ENCODE peak calls at places on chromosome 10, in four cellular contexts. Q is K562, P is GM12891, V is GM12878. W is an unnamed sample.

GRCh38 chr10:86439544-86439943 is 72.9 kb upstream of the GRID1 start:
- DNase-seq in Q (no peak), P (no peak), V (no peak), W (peak)

GRCh38 chr10:87618470-87619423 is 40.9 kb upstream of the PAPSS2 start:
- DNase-seq in Q (no peak), P (no peak), V (no peak), W (no peak)

GRCh38 chr10:102645388-102645740 is 1.1 kb downstream of the TRIM8 start:
- DNase-seq in Q (no peak), P (no peak), V (no peak), W (no peak)

GRCh38 chr10:106917452-106918055 is 247.0 kb downstream of the SORCS1 start:
- DNase-seq in Q (no peak), P (no peak), V (no peak), W (no peak)

GRCh38 chr10:121615401-121615800 is 17.2 kb upstream of the FGFR2 start:
- DNase-seq in Q (no peak), P (no peak), V (no peak), W (no peak)

GRCh38 chr10:28991738-28992270 is 297.1 kb upstream of the LYZL1 start:
- DNase-seq in Q (peak), P (no peak), V (no peak), W (no peak)

GRCh38 chr10:78732381-78732780 is 336.4 kb upstream of the ZMIZ1 start:
- DNase-seq in Q (no peak), P (no peak), V (no peak), W (no peak)

GRCh38 chr10:74684462-74684861 is 141.9 kb upstream of the KAT6B start:
- DNase-seq in Q (no peak), P (no peak), V (no peak), W (no peak)

GRCh38 chr10:84427903-84428650 is 99.7 kb downstream of the CCSER2 start:
- DNase-seq in Q (no peak), P (no peak), V (no peak), W (no peak)

GRCh38 chr10:110081914-110082313 is 74.1 kb downstream of the ADD3 start:
- DNase-seq in Q (no peak), P (no peak), V (no peak), W (no peak)

GRCh38 chr10:95660283-95660682 is 3.8 kb upstream of the ALDH18A1 start:
- DNase-seq in Q (no peak), P (no peak), V (no peak), W (no peak)

GRCh38 chr10:22611425-22612111 is 102.8 kb downstream of the PIP4K2A start:
- DNase-seq in Q (no peak), P (no peak), V (peak), W (no peak)

GRCh38 chr10:48748573-48748972 is 63.9 kb downstream of the WDFY4 start:
- DNase-seq in Q (no peak), P (no peak), V (no peak), W (no peak)
- TF ChIP-seq SPI1 in Q (no peak), P (peak), V (peak), W (no peak)

DNA sequence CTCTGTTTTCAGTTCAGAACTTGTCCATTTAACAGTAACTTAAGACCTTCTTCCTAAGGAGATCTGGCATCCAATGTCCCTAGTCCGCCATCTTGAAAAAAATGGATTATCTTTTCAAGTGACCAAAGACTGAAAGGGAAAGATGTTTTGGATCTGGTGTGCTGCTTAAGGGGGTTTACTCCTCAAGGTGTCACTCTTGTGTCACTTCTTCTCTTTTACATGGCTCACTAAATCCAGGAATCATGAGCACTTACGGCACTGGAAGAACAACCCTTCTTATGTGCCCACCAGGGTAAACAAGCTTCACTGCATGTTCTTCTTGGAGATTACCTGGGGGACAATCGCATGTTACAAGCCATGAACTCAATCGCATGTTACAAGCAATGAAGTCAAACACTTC is 43.7 kb downstream of the ANXA8 start:
- DNase-seq in Q (no peak), P (no peak), V (no peak), W (no peak)
- TF ChIP-seq SPI1 in Q (no peak), P (no peak), V (no peak), W (no peak)

DNA sequence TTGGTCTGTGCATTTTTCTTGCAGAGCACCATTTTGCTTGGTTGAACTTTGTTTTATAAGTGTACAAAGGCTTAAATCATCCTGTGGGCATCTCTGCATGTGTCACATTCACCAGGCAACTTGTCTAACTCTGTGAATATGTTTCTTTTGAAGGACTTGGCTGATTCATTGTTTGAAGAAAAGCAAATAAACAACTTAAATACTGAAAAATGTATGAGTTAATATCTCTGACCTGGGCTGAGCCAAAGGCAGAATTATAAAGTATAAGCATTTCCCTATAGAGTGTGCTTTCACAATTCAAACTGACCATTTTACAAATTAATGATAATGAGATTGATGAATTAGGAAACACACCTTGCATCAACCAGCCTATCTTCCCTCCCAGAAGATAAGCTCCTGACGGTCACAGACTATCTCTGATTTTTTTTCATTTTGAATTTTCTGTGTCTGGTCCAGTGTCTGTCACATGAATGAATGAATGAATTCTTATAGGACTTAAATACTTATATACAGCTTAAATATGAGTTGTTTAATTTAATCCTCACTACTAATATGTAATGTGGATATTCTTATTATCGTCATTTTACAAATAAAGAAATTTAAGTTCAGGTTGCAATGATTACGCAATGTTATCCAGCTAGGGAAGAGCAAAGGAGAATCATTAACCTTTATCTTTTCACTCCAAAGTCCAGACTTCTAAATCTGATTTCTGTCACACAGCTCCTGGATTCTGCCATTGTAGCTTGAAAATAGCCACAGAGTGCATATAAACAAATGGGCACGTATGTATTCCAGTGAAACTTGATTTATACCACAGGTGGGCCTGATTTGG is 182.0 kb upstream of the PHYHIPL start:
- DNase-seq in Q (no peak), P (no peak), V (no peak), W (no peak)
- TF ChIP-seq SPI1 in Q (no peak), P (no peak), V (no peak), W (no peak)

DNA sequence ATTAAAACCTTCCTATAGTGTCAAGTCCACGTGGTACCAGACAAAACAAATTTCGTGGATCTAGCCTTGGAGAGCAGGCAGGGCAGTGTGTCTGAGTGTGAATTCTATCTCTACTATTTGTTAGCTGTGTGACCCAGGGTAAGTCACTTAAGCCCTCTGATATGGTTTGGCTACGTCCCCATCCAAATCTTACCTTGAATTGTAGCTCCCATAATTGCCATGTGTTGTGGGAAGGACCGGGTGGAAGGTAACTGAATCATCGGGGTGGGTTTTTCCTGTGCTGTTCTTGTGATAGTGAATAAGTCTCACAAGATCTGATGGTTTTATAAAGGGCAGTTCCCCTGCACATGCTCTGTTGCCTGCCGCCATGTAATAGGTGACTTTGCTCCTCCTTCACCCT is 2.8 kb upstream of the NPFFR1 start:
- DNase-seq in Q (no peak), P (no peak), V (no peak), W (no peak)
- TF ChIP-seq SPI1 in Q (no peak), P (no peak), V (no peak), W (no peak)

GRCh38 chr10:125012851-125013528 is 71.1 kb downstream of the ZRANB1 start:
- DNase-seq in Q (no peak), P (no peak), V (no peak), W (no peak)
- TF ChIP-seq SPI1 in Q (no peak), P (no peak), V (no peak), W (no peak)

W was measured in HL-60.